ENCODE peak calls at places on chromosomes 13 and 19, in five cellular contexts. E is CD8-positive, alpha-beta memory T cell; O is CD8-positive, alpha-beta T cell; T is IMR-90; F is hepatocyte. R is an unnamed sample. For H3K4me1, the result is how much of the 10 kb centered on the place peaks cover.

GRCh38 chr13:42174344-42175162 is 97.4 kb upstream of the AKAP11 start:
- DNase-seq in E (no peak), O (no peak), T (peak), F (peak), R (no peak)

GRCh38 chr19:28710278-28710677 is 502.7 kb downstream of the UQCRFS1 start:
- DNase-seq in E (peak), O (no peak), T (peak), F (peak), R (no peak)

GRCh38 chr19:14089412-14089661 is 1.2 kb downstream of the SAMD1 start:
- DNase-seq in E (no peak), O (no peak), T (no peak), F (peak), R (no peak)

GRCh38 chr19:17944301-17944700 is 11.5 kb downstream of the CCDC124 start:
- DNase-seq in E (no peak), O (no peak), T (peak), F (no peak), R (no peak)

GRCh38 chr19:55585658-55586339 is 5.2 kb upstream of the ZNF579 start:
- DNase-seq in E (peak), O (no peak), T (peak), F (peak), R (peak)

GRCh38 chr13:102680842-102681725 is 13.8 kb downstream of the METTL21C start:
- DNase-seq in E (peak), O (no peak), T (peak), F (no peak), R (no peak)

GRCh38 chr13:75415720-75416119 is 66.2 kb downstream of the TBC1D4 start:
- DNase-seq in E (no peak), O (no peak), T (peak), F (no peak), R (no peak)

GRCh38 chr13:27171244-27171829 is at the start of gene USP12:
- DNase-seq in E (peak), O (no peak), T (peak), F (peak), R (no peak)

GRCh38 chr13:92175330-92175729 is 776.9 kb downstream of the GPC5 start:
- DNase-seq in E (no peak), O (no peak), T (peak), F (peak), R (no peak)

GRCh38 chr19:1027953-1028902 is 1.8 kb downstream of the CNN2 start:
- DNase-seq in E (peak), O (no peak), T (peak), F (peak), R (peak)

GRCh38 chr13:99977912-99978780 is 3.4 kb upstream of the ZIC2 start:
- DNase-seq in E (no peak), O (no peak), T (no peak), F (no peak), R (no peak)

GRCh38 chr13:100423375-100423774 is 165.2 kb downstream of the GGACT start:
- DNase-seq in E (no peak), O (no peak), T (peak), F (no peak), R (no peak)

GRCh38 chr13:20772401-20773131 is 1.2 kb downstream of the EEF1AKMT1 start:
- DNase-seq in E (peak), O (no peak), T (peak), F (no peak), R (no peak)

GRCh38 chr13:67351915-67352314 is 121.8 kb upstream of the PCDH9 start:
- DNase-seq in E (no peak), O (no peak), T (peak), F (no peak), R (no peak)

GRCh38 chr19:35533822-35534521 is 716 bp downstream of the GAPDHS start:
- DNase-seq in E (peak), O (no peak), T (peak), F (peak), R (no peak)

GRCh38 chr13:114315074-114315785 is 927 bp downstream of the CHAMP1 start:
- DNase-seq in E (peak), O (no peak), T (no peak), F (no peak), R (no peak)

GRCh38 chr19:737591-738093 is 13.3 kb upstream of the MISP start:
- DNase-seq in E (peak), O (peak), T (peak), F (peak), R (peak)

GRCh38 chr19:10000171-10000826 is 10.0 kb downstream of the COL5A3 start:
- DNase-seq in E (peak), O (peak), T (peak), F (peak), R (peak)

GRCh38 chr19:58558623-58559274 is 338 bp upstream of the UBE2M start:
- DNase-seq in E (peak), O (peak), T (peak), F (peak), R (peak)

GRCh38 chr19:4742717-4743646 is 19.3 kb upstream of the DPP9 start:
- DNase-seq in E (no peak), O (no peak), T (no peak), F (no peak), R (no peak)

GRCh38 chr19:55340144-55340783 is 588 bp downstream of the KMT5C start:
- DNase-seq in E (no peak), O (peak), T (no peak), F (peak), R (peak)

GRCh38 chr13:22940090-22940710 is 240.6 kb upstream of the SGCG start:
- DNase-seq in E (no peak), O (no peak), T (no peak), F (no peak), R (no peak)

GRCh38 chr19:15790096-15790495 is 2.6 kb downstream of the OR10H5 start:
- DNase-seq in E (no peak), O (no peak), T (no peak), F (no peak), R (no peak)

GRCh38 chr19:47348819-47349795 is at the start of gene DHX34:
- DNase-seq in E (peak), O (peak), T (peak), F (peak), R (peak)

GRCh38 chr19:27971071-27971470 is 1241.9 kb downstream of the UQCRFS1 start:
- DNase-seq in E (no peak), O (no peak), T (no peak), F (peak), R (no peak)

GRCh38 chr19:1913781-1914577 is 8.8 kb downstream of the ADAT3 start:
- DNase-seq in E (no peak), O (no peak), T (no peak), F (no peak), R (no peak)

GRCh38 chr13:95160112-95160906 is 140.9 kb downstream of the ABCC4 start:
- DNase-seq in E (no peak), O (no peak), T (peak), F (no peak), R (no peak)

GRCh38 chr13:63433546-63434150 is 2018.0 kb upstream of the PCDH20 start:
- DNase-seq in E (no peak), O (no peak), T (peak), F (no peak), R (no peak)
- H3K27ac ChIP-seq in E (no peak), O (no peak), T (peak), F (no peak), R (no peak)

GRCh38 chr19:12187625-12188024 is 24.7 kb downstream of the ZNF136 start:
- DNase-seq in E (no peak), O (no peak), T (no peak), F (no peak), R (no peak)
- H3K4me3 ChIP-seq in E (peak), O (peak), T (no peak), F (no peak), R (no peak)

DNA sequence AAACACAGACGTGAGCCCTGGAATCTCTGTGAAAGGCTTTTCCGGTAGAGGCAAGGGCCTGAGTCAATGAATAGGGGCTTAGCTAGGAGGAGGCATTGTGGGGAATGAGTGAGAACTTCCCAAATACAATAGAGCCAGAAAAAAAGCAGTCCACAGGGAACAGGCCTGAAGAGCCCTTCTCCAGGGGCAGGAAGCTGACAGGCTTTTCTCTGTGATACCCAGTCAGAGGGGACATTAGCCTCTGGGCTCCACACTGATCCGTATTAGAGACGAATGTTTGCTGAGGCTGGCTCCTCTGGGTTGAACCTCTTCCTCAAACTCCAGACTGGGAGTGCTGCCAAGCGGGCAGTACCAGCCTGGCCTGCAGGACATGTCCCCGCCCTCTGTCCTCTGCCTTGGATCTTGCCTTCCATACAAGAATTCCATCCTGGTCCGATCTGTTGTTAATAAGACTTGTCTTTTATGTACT is 2.3 kb downstream of the DHRS12 start:
- DNase-seq in E (no peak), O (no peak), T (no peak), F (no peak), R (no peak)
- H3K4me1 ChIP-seq in E (under half), O (under half), T (under half), F (under half), R (under half)

GRCh38 chr19:40721140-40721486 is 4.2 kb downstream of the ITPKC start:
- DNase-seq in E (no peak), O (no peak), T (no peak), F (no peak), R (no peak)
- H3K27ac ChIP-seq in E (no peak), O (no peak), T (no peak), F (peak), R (no peak)

DNA sequence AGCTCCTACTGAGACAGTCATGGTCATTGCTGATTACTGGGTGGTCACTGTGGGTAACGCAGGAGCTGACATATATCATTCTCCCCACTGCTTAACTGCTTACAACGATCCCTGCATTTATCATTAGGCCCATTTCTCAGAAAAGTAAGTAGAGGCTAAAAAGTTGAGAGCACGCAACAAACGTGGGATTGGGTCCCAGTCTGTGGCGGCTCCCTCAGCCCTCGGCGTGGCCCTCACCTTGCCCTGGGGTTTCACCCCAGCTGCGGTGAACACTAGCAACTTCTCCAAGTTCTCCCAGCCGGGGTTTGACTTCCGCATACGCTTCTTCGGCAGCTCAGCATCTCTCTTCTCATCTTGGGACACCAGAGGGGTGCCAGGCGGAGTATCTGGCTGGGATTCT is 2.5 kb downstream of the PNKP start:
- DNase-seq in E (no peak), O (no peak), T (no peak), F (no peak), R (no peak)
- H3K4me3 ChIP-seq in E (no peak), O (no peak), T (no peak), F (no peak), R (no peak)

DNA sequence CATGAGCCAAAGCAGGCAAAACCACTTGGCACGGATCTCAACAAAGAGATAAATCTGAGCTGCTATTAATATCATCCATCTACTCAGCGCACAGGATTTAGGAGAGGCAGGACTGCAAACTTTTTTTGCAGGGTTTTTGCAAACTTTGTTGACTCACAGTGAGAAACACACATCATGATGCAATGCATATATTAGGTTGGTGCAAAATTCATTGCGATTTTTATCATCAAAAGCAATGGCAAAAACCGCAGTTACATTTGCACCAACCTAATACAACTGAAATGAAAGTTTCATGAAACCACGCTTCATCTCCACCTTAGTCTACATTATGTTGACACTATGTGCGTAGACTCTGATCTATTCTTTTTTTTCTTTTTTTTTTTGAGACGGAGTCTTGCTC is 4.5 kb upstream of the NOVA2 start:
- DNase-seq in E (no peak), O (no peak), T (no peak), F (no peak), R (no peak)
- H3K4me1 ChIP-seq in E (under half), O (under half), T (under half), F (under half), R (under half)